ENCODE peak calls at places on chromosomes 2 and 18, in six cellular contexts. Q is mesendoderm, P is adipocyte, K is GM12878, Y is GM23248, I is IMR-90. B is an unnamed sample.

GRCh38 chr18:50285631-50286321 is 1.7 kb downstream of the CXXC1 start:
- DNase-seq in Y (no peak), K (no peak), P (no peak), I (no peak), Q (no peak), B (no peak)

GRCh38 chr2:96505231-96505889 is at the start of gene NEURL3:
- DNase-seq in Y (peak), K (no peak), P (peak), I (peak), Q (no peak), B (peak)

GRCh38 chr2:193517615-193518014 is 1322.9 kb upstream of the TMEFF2 start:
- DNase-seq in Q (no peak), K (no peak), Y (no peak), I (no peak), P (peak), B (peak)

GRCh38 chr2:44083054-44083453 is 85.6 kb upstream of the PPM1B start:
- DNase-seq in K (no peak), I (no peak), P (no peak), Q (no peak), Y (no peak), B (no peak)

GRCh38 chr2:114006460-114006859 is 116.6 kb downstream of the ACTR3 start:
- DNase-seq in Y (no peak), K (no peak), Q (no peak), P (no peak), I (no peak), B (no peak)

GRCh38 chr18:23442958-23443357 is 10.1 kb upstream of the RIOK3 start:
- DNase-seq in P (no peak), K (no peak), Q (no peak), I (no peak), Y (no peak), B (no peak)

GRCh38 chr2:20450201-20451108 is 3.6 kb downstream of the RHOB start:
- DNase-seq in Q (peak), K (no peak), Y (peak), I (peak), P (peak), B (peak)

GRCh38 chr2:16407358-16407757 is 258.3 kb downstream of the CYRIA start:
- DNase-seq in Q (peak), P (no peak), K (no peak), Y (no peak), I (no peak), B (no peak)

GRCh38 chr18:24270937-24271380 is 126.7 kb downstream of the OSBPL1A start:
- DNase-seq in P (peak), K (no peak), Y (peak), I (peak), Q (peak), B (peak)

GRCh38 chr2:169348321-169349002 is 13.9 kb downstream of the LRP2 start:
- DNase-seq in P (no peak), Y (no peak), I (no peak), Q (no peak), K (no peak), B (no peak)

GRCh38 chr2:10533811-10534321 is 85.7 kb upstream of the ODC1 start:
- DNase-seq in Y (peak), I (peak), K (no peak), P (peak), Q (no peak), B (peak)

GRCh38 chr18:45870419-45870818 is 44.9 kb downstream of the SIGLEC15 start:
- DNase-seq in I (no peak), Q (no peak), P (no peak), Y (no peak), K (no peak), B (no peak)

GRCh38 chr2:55119711-55120487 is 69.6 kb upstream of the RTN4 start:
- DNase-seq in P (peak), K (no peak), Q (peak), Y (peak), I (no peak), B (no peak)

GRCh38 chr2:184463102-184463865 is 135.0 kb upstream of the ZNF804A start:
- DNase-seq in I (no peak), K (no peak), P (no peak), Q (no peak), Y (no peak), B (no peak)

GRCh38 chr2:31523871-31524492 is 56.8 kb downstream of the SRD5A2 start:
- DNase-seq in Q (peak), Y (peak), P (peak), K (no peak), I (peak), B (peak)

GRCh38 chr2:236731767-236732580 is 162.3 kb downstream of the ACKR3 start:
- DNase-seq in I (peak), P (peak), Q (peak), K (no peak), Y (peak), B (peak)

GRCh38 chr2:216696321-216696720 is 972 bp upstream of the IGFBP5 start:
- DNase-seq in Y (no peak), K (no peak), Q (no peak), I (no peak), P (no peak), B (no peak)

GRCh38 chr2:27712547-27712946 is 48.9 kb downstream of the SLC4A1AP start:
- DNase-seq in I (no peak), K (no peak), Y (no peak), P (no peak), Q (no peak), B (no peak)

GRCh38 chr2:142682528-142682927 is 194.9 kb upstream of the KYNU start:
- DNase-seq in P (peak), K (no peak), Q (no peak), I (peak), Y (peak), B (peak)

GRCh38 chr2:153455856-153456255 is 22.7 kb downstream of the RPRM start:
- DNase-seq in I (no peak), K (no peak), Q (peak), Y (no peak), P (no peak), B (no peak)

GRCh38 chr2:177332041-177332991 is 60.3 kb upstream of the AGPS start:
- DNase-seq in I (peak), K (peak), P (peak), Q (peak), Y (peak), B (peak)

GRCh38 chr2:241562269-241562891 is 3.8 kb downstream of the BOK start:
- DNase-seq in I (no peak), Y (no peak), K (no peak), Q (no peak), P (no peak), B (no peak)

GRCh38 chr2:84628486-84628885 is 112.2 kb downstream of the DNAH6 start:
- DNase-seq in P (no peak), K (no peak), Y (no peak), Q (no peak), I (no peak), B (no peak)

GRCh38 chr2:219003267-219003634 is 10.0 kb upstream of the CRYBA2 start:
- DNase-seq in Q (no peak), Y (no peak), P (no peak), K (no peak), I (no peak), B (no peak)
- H3K9ac ChIP-seq in Q (no peak), Y (no peak), P (no peak), K (no peak), I (no peak), B (no peak)

GRCh38 chr2:97806738-97807618 is 93.6 kb downstream of the ZAP70 start:
- DNase-seq in K (peak), Y (peak), I (peak), Q (peak), P (peak), B (peak)
- H3K4me3 ChIP-seq in K (no peak), Y (no peak), I (no peak), Q (no peak), P (no peak), B (no peak)

DNA sequence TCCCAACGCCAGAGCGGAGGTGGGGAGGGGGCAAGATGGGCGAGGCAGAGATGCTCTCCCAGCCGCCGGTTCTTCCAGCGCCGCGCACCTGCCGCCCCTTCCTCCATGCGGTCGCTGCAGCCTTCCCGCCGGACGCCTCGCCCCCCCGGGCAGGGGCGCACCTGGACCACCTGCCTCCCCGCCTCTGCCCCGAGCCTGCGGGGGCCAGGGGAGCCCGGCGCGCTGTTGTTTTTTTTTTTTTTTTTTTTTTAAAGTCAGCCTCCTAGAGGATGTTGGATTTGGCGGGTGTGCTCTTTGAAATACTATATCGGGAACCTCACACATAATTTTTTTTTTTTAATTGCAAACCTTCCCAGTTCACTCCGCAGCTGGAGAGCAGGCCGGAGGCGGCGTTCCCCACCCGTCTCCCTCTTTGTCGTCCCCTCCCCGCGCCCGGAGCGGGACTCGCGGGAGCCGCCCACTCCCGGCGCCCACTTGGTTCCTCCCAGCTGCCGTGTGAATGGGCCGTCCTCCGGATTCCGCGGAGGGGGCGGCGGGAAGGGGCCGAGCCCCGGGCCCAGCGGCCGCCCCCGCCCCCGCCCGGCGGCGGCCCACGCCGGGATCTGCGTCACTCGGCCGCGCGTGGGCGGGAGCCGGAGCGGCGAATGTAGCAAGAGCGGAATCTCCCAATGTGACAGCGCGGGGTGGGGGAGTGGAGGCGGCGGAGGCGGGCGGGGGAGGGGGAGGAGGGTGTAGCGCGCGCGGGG is 421 bp upstream of the NAB1 start:
- DNase-seq in K (peak), P (peak), I (peak), Y (peak), Q (peak), B (peak)
- H3K9ac ChIP-seq in K (peak), P (peak), I (peak), Y (peak), Q (peak), B (peak)

GRCh38 chr18:44697315-44697714 is 16.6 kb downstream of the SETBP1 start:
- DNase-seq in Q (no peak), K (no peak), P (no peak), Y (no peak), I (no peak), B (no peak)
- H3K4me3 ChIP-seq in Q (no peak), K (no peak), P (no peak), Y (no peak), I (no peak), B (no peak)

DNA sequence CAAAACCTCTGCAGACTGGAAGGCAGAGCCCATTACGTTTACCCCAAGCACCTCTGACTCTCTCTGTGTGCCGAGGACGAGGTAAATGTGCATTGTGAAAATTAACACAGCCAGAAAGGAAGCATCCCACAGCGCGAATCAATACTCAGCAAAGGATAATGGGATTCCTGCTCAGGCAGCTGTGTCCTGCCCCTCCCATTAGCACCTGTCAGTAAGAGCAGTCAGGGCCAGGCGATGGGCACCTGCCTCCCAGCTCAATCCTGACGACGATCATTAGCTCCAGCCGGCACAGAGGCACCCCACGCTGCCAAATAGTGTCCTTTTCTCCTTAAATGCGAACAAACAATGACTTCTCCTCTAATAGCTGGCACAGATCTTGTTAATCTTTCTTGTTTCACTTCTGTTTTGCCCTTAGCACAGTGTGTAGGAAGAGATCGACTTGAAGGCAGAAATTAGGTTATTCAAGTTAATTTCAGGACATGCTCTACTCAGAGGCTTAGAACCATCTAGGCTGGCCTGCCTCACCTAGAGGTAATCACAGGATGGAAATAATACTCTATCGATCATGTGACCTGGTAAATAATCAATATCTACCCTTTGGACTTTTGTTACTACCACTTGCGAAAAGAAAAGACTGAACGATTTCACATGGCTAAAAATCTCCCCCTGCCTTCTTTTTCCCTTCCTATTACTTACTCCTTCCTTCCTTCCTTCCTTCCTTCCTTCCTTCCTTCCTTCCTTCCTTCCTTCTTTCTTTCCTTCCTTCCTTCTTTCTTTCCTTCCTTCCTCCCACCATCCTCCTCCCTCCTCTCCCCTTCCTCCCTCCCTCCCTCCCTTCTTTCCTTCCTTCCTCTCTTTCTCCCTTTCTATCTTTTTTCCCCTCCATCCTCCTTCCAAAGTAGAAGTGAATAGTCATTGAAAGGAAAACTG is 487.9 kb upstream of the ID2 start:
- DNase-seq in I (no peak), K (no peak), P (no peak), Q (peak), Y (no peak), B (no peak)
- H3K9ac ChIP-seq in I (no peak), K (no peak), P (no peak), Q (no peak), Y (no peak), B (no peak)

GRCh38 chr2:73334045-73334444 is 40.7 kb upstream of the EGR4 start:
- DNase-seq in Y (no peak), K (no peak), P (no peak), I (no peak), Q (no peak), B (no peak)
- H3K4me3 ChIP-seq in Y (no peak), K (no peak), P (no peak), I (no peak), Q (no peak), B (no peak)

GRCh38 chr2:199085201-199085750 is 372.5 kb downstream of the SATB2 start:
- DNase-seq in P (no peak), Q (no peak), I (no peak), Y (peak), K (no peak), B (peak)
- H3K9ac ChIP-seq in P (no peak), Q (no peak), I (no peak), Y (no peak), K (no peak), B (no peak)